ENCODE peak calls at places on chromosome 7, in six cellular contexts. W is A549, L is endothelial cell of umbilical vein, I is GM12891, X is ovary, Z is body of pancreas. R is an unnamed sample.

GRCh38 chr7:156223935-156224334 is 411.7 kb upstream of the SHH start:
- DNase-seq in W (no peak), L (no peak), I (no peak), X (no peak), Z (no peak), R (no peak)

GRCh38 chr7:141671705-141672496 is 30.1 kb downstream of the DENND11 start:
- DNase-seq in W (no peak), L (no peak), I (no peak), X (no peak), Z (no peak), R (no peak)

GRCh38 chr7:152050547-152050971 is 25.1 kb downstream of the GALNT11 start:
- DNase-seq in W (no peak), L (no peak), I (no peak), X (no peak), Z (no peak), R (no peak)

GRCh38 chr7:148944935-148945934 is 61.1 kb upstream of the EZH2 start:
- DNase-seq in W (peak; percentile 23), L (no peak), I (no peak), X (no peak), Z (peak; percentile 30), R (no peak)

GRCh38 chr7:3520206-3520605 is 219.2 kb downstream of the SDK1 start:
- DNase-seq in W (no peak), L (no peak), I (no peak), X (no peak), Z (peak; percentile 72), R (no peak)

GRCh38 chr7:151808296-151809155 is 68.4 kb downstream of the PRKAG2 start:
- DNase-seq in W (peak; percentile 76), L (no peak), I (no peak), X (no peak), Z (no peak), R (peak; percentile 96)

GRCh38 chr7:112262804-112263203 is 56.3 kb downstream of the ZNF277 start:
- DNase-seq in W (no peak), L (no peak), I (no peak), X (no peak), Z (no peak), R (no peak)

GRCh38 chr7:33904680-33905388 is 505 bp upstream of the BMPER start:
- DNase-seq in W (peak; percentile 46), L (peak; percentile 47), I (peak; percentile 27), X (peak; percentile 61), Z (no peak), R (peak; percentile 68)

GRCh38 chr7:36630112-36630650 is 94.1 kb downstream of the AOAH start:
- DNase-seq in W (no peak), L (no peak), I (no peak), X (no peak), Z (no peak), R (no peak)

GRCh38 chr7:70849580-70850235 is 282.2 kb upstream of the GALNT17 start:
- DNase-seq in W (no peak), L (no peak), I (no peak), X (no peak), Z (no peak), R (no peak)

GRCh38 chr7:116952640-116953371 is 495 bp upstream of the ST7 start:
- DNase-seq in W (peak; percentile 59), L (peak; percentile 71), I (no peak), X (peak; percentile 73), Z (peak; percentile 75), R (no peak)

GRCh38 chr7:116951366-116952292 is 1.7 kb upstream of the ST7 start:
- DNase-seq in W (no peak), L (no peak), I (no peak), X (no peak), Z (no peak), R (no peak)

GRCh38 chr7:116949941-116950801 is 3.1 kb upstream of the ST7 start:
- DNase-seq in W (no peak), L (no peak), I (no peak), X (no peak), Z (no peak), R (no peak)

GRCh38 chr7:116950889-116951351 is 2.4 kb upstream of the ST7 start:
- DNase-seq in W (no peak), L (no peak), I (no peak), X (no peak), Z (no peak), R (no peak)

DNA sequence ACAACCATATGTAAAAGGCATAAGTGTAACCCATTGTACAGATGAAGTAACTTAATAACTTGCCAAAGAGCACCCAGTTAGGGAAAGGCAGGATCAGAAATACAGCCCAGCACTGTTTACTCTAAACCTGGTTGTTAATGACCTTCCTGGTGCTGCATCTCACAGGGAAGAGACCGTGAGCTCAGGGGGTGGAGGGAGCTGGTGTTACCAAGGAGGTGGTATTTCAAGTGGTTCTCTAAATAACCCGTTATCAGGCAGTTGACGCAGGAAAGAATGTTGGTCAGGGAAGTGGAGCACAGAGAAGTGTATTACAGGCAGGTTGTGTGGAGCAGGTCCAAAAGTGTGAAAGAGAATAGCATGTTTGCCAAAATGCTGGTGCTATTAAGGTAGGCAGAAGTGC is 4.4 kb upstream of the ST7 start:
- DNase-seq in W (no peak), L (no peak), I (no peak), X (no peak), Z (no peak), R (no peak)
- TF ChIP-seq POLR2A in W (no peak), L (no peak), I (no peak), X (no peak), Z (no peak), R (no peak)

DNA sequence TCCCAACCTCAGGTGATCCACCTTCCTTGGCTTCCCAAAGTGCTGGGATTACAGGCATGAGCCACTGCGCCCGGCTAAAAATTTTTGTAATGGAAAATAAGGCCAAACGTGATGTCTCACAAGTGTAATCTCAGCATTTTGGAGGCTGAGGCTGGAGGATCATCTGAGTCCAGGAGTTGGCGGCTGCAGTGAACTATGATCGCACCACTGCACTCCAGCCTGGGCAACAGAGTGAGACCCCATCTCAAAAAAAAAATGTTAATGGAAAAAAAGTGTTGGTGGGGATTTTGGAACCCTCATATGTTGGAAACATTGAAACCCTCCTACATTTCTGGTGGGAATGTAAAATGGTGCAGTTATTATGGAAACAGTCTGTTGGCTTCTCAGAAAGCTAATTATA is 2.7 kb upstream of the SRPK2 start:
- DNase-seq in W (no peak), L (no peak), I (no peak), X (no peak), Z (no peak), R (no peak)
- TF ChIP-seq POLR2A in W (no peak), L (no peak), I (no peak), X (no peak), Z (no peak), R (no peak)

GRCh38 chr7:120856198-120856597 is 1.7 kb downstream of the TSPAN12 start:
- DNase-seq in W (no peak), L (no peak), I (no peak), X (no peak), Z (no peak), R (no peak)

GRCh38 chr7:120858299-120858636 is 324 bp upstream of the TSPAN12 start:
- DNase-seq in W (no peak), L (no peak), I (no peak), X (no peak), Z (no peak), R (no peak)

GRCh38 chr7:120860151-120860550 is 2.2 kb upstream of the TSPAN12 start:
- DNase-seq in W (no peak), L (no peak), I (no peak), X (no peak), Z (no peak), R (no peak)

GRCh38 chr7:120856621-120857352 is 1.2 kb downstream of the TSPAN12 start:
- DNase-seq in W (peak; percentile 39), L (peak; percentile 51), I (peak; percentile 32), X (no peak), Z (peak; percentile 37), R (no peak)

DNA sequence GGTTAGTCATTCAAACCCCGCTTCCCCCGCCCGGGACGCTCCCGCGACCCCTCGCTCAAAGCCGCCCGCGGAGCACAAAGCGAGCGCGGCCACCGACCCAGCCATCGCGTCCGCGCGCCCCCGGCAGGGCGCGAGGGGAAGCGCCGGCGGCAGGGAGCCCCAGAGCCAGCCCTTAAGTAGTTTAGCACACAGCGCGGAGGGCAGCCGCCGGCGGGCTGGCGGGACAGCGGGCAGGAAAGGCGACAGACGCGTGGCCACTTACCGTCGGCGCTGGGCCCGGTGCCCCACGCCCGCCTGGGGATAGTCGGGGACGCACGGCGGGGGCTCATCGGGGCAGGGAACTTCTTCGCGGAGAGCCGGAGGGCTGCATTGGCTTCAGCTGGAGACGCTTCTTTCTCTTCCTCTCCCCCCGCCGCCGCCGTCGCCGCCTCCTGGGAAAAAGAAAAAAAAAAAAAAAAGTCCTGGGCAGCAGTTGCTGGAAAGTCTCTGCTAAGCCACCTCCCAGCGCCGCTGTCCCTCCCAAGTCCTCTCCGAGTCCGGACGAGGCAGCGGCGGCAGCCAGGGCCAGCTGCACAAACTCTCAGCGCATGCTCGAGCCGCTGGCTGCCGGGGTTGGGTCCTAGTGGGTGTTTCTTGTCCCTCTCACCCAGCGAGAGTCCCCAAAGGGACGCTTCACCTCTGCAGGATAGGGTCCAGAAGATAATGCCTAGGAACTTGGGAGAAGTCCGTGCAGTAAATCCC is at the start of gene TSPAN12:
- DNase-seq in W (peak; percentile 69), L (peak; percentile 93), I (peak; percentile 77), X (peak; percentile 43), Z (peak; percentile 86), R (peak; percentile 72)
- TF ChIP-seq POLR2A in W (no peak), L (peak; percentile 31), I (no peak), X (no peak), Z (peak; percentile 49), R (no peak)

DNA sequence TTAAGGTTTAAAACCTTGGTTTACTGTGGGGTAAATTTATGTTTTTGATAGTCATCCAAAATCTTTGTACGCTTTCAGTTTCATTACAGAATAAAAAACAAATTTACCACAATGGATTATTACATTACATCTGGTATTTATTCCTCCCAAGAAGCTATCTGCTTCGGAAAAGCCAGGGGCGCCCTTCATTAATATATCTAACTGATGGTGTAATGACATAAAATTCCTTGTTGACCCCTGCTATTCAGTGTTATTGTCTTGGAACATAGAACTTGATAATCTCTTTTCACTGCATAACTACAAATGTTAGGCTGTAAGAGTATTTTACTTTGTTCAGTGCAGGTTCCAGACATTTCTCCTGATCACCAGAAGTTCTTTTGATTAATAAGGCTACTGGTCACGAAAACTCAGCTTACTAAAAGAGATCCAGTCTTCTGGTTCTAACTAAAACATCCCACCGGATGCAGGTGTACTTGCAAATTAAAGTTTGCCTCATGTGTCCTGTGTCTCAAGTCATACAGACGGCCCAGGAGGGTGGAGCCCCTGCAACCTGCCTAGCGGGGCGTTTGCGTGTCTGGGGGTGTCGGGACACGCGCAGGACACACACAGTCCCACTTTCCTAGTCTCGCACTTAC is 570 bp upstream of the GLCCI1 start:
- DNase-seq in W (no peak), L (no peak), I (no peak), X (no peak), Z (no peak), R (no peak)
- TF ChIP-seq POLR2A in W (no peak), L (no peak), I (peak; percentile 73), X (no peak), Z (no peak), R (no peak)

DNA sequence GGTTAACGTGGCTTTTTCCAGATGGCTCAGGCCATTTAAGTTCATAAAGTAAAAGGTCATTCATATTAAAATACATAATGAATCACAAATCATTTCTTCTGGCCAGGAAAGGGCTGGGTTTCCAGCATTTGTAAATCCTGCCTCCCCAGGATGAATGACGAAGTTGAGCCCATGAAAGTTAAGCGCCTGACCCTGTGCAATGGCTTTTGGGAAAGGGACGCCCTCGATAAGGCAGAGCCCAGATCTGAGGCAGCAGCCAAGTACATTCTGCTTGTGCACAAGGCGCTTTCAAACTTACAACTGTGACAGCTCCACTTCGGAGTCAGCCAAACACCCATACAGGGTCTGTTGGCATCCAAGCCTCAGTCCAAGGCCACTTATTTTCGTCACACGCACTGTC is 2.8 kb downstream of the GIMAP6 start:
- DNase-seq in W (no peak), L (peak; percentile 72), I (no peak), X (no peak), Z (no peak), R (no peak)
- TF ChIP-seq POLR2A in W (no peak), L (peak; percentile 41), I (no peak), X (no peak), Z (no peak), R (no peak)